ENCODE peak calls at places on chromosomes 12 and 14, in six cellular contexts. H is K562, U is HepG2, P is GM12892, Y is GM12878, D is H1. G is an unnamed sample.

GRCh38 chr12:30970559-30971202 is 44.1 kb downstream of the TSPAN11 start:
- DNase-seq in H (no peak), U (no peak), P (no peak), Y (no peak), D (no peak), G (no peak)

GRCh38 chr12:65892905-65893304 is 68.6 kb downstream of the HMGA2 start:
- DNase-seq in H (no peak), U (no peak), P (no peak), Y (no peak), D (no peak), G (no peak)

GRCh38 chr14:106414464-106414863 is 888.1 kb downstream of the TMEM121 start:
- DNase-seq in H (no peak), U (no peak), P (no peak), Y (no peak), D (no peak), G (no peak)

GRCh38 chr12:61750604-61751003 is 509.6 kb upstream of the USP15 start:
- DNase-seq in H (no peak), U (no peak), P (no peak), Y (no peak), D (no peak), G (no peak)

GRCh38 chr12:86249856-86250255 is 6.3 kb downstream of the MGAT4C start:
- DNase-seq in H (no peak), U (no peak), P (no peak), Y (no peak), D (no peak), G (no peak)

GRCh38 chr12:112528521-112528920 is 109.8 kb downstream of the PTPN11 start:
- DNase-seq in H (no peak), U (no peak), P (no peak), Y (no peak), D (no peak), G (no peak)

GRCh38 chr14:76767681-76768055 is 6.4 kb downstream of the VASH1 start:
- DNase-seq in H (no peak), U (no peak), P (no peak), Y (no peak), D (no peak), G (no peak)

GRCh38 chr12:72141381-72141780 is 130.8 kb upstream of the TRHDE start:
- DNase-seq in H (peak), U (peak), P (peak), Y (peak), D (no peak), G (peak)

GRCh38 chr12:41966916-41967315 is 177.8 kb downstream of the GXYLT1 start:
- DNase-seq in H (no peak), U (no peak), P (no peak), Y (no peak), D (no peak), G (no peak)

GRCh38 chr12:91009319-91009950 is 4.7 kb upstream of the EPYC start:
- DNase-seq in H (no peak), U (no peak), P (no peak), Y (peak), D (no peak), G (no peak)

GRCh38 chr14:69990319-69990718 is 111.1 kb downstream of the SMOC1 start:
- DNase-seq in H (no peak), U (no peak), P (no peak), Y (no peak), D (no peak), G (no peak)

GRCh38 chr14:32620303-32620702 is 291.2 kb downstream of the AKAP6 start:
- DNase-seq in H (no peak), U (no peak), P (no peak), Y (no peak), D (no peak), G (no peak)

GRCh38 chr14:54189358-54190354 is 207.2 kb upstream of the CDKN3 start:
- DNase-seq in H (peak), U (no peak), P (no peak), Y (no peak), D (no peak), G (no peak)

GRCh38 chr12:125083092-125083491 is 17.9 kb downstream of the AACS start:
- DNase-seq in H (no peak), U (no peak), P (no peak), Y (no peak), D (no peak), G (no peak)

GRCh38 chr12:49615725-49616124 is 7.6 kb upstream of the PRPF40B start:
- DNase-seq in H (no peak), U (no peak), P (no peak), Y (no peak), D (no peak), G (no peak)

GRCh38 chr12:33093534-33093933 is 197.0 kb upstream of the PKP2 start:
- DNase-seq in H (no peak), U (no peak), P (no peak), Y (no peak), D (no peak), G (no peak)

GRCh38 chr14:31085027-31085426 is 58.8 kb upstream of the STRN3 start:
- DNase-seq in H (no peak), U (no peak), P (no peak), Y (no peak), D (no peak), G (no peak)

GRCh38 chr12:1350055-1350933 is 244.1 kb downstream of the FBXL14 start:
- DNase-seq in H (no peak), U (no peak), P (no peak), Y (no peak), D (no peak), G (no peak)

GRCh38 chr12:105915997-105916697 is 222.6 kb downstream of the NUAK1 start:
- DNase-seq in H (no peak), U (no peak), P (no peak), Y (no peak), D (no peak), G (no peak)

GRCh38 chr12:7935464-7935772 is 569 bp downstream of the SLC2A3 start:
- DNase-seq in H (peak), U (no peak), P (no peak), Y (no peak), D (no peak), G (no peak)

DNA sequence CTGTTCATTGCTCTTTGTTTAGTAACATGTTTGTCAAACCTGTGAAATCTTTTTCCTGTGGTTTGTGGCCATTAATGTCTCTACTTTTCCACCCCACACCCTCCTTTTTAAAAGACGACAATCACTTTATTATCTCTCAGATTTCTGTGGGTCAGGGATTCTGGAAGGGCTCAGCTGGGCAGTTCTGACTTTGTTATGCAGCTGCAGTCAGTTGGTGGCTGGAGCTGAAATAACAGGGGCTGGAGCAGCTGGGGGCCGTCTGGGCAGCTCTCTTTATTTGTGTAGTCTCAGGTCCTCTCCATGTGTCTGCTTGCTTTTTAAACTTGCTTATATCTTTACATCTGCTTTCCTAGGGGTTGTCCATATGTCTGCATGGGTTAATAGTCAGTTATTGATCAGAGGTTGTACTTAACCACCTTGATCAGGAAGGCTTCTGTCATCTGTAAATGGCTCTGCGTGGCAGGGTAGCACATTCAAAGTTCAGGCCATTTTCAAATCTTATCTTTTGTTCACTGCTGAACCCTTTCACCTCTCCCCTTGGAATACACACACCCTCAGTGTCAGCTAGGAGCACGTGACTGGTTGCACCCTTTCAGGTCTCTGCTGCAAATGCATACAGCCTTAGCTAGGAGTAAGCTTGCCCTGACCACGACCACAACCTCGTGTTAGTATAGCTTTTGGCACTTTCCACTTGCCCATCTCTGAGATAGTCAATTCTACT is 27.9 kb downstream of the BORCS5 start:
- DNase-seq in H (peak), U (peak), P (no peak), Y (no peak), D (peak), G (no peak)
- TF ChIP-seq POLR2A in H (no peak), U (peak), P (no peak), Y (no peak), D (no peak), G (no peak)

GRCh38 chr14:53108292-53108937 is 44.7 kb downstream of the DDHD1 start:
- DNase-seq in H (no peak), U (no peak), P (no peak), Y (no peak), D (no peak), G (no peak)

GRCh38 chr14:53109688-53110041 is 43.5 kb downstream of the DDHD1 start:
- DNase-seq in H (no peak), U (peak), P (no peak), Y (peak), D (no peak), G (no peak)

GRCh38 chr14:53110103-53110502 is 43.0 kb downstream of the DDHD1 start:
- DNase-seq in H (no peak), U (no peak), P (no peak), Y (no peak), D (no peak), G (no peak)

GRCh38 chr14:53106768-53107167 is 46.4 kb downstream of the DDHD1 start:
- DNase-seq in H (no peak), U (no peak), P (no peak), Y (no peak), D (no peak), G (no peak)

GRCh38 chr14:53109028-53109687 is 44.0 kb downstream of the DDHD1 start:
- DNase-seq in H (peak), U (no peak), P (peak), Y (peak), D (no peak), G (peak)
- TF ChIP-seq TAF1 in H (no peak), U (no peak), P (no peak), Y (peak), D (no peak), G (peak)

GRCh38 chr14:63273717-63274673 is 44.7 kb downstream of the GPHB5 start:
- DNase-seq in H (no peak), U (no peak), P (no peak), Y (no peak), D (no peak), G (no peak)
- TF ChIP-seq POLR2A in H (no peak), U (no peak), P (no peak), Y (no peak), D (no peak), G (no peak)

GRCh38 chr12:6684609-6685008 is 4.6 kb downstream of the ZNF384 start:
- DNase-seq in H (peak), U (peak), P (no peak), Y (no peak), D (no peak), G (no peak)
- TF ChIP-seq TAF1 in H (no peak), U (no peak), P (no peak), Y (no peak), D (no peak), G (no peak)

GRCh38 chr14:21258194-21258888 is 10.9 kb downstream of the HNRNPC start:
- DNase-seq in H (no peak), U (no peak), P (no peak), Y (no peak), D (no peak), G (no peak)
- TF ChIP-seq POLR2A in H (no peak), U (no peak), P (no peak), Y (no peak), D (no peak), G (no peak)

GRCh38 chr12:45969084-45969483 is 21.3 kb downstream of the SCAF11 start:
- DNase-seq in H (no peak), U (no peak), P (no peak), Y (no peak), D (no peak), G (no peak)

GRCh38 chr12:45962553-45963325 is 27.6 kb downstream of the SCAF11 start:
- DNase-seq in H (no peak), U (no peak), P (no peak), Y (no peak), D (no peak), G (no peak)

GRCh38 chr12:45966486-45966885 is 23.9 kb downstream of the SCAF11 start:
- DNase-seq in H (no peak), U (peak), P (no peak), Y (no peak), D (no peak), G (no peak)
- TF ChIP-seq TAF1 in H (no peak), U (no peak), P (no peak), Y (no peak), D (no peak), G (no peak)

DNA sequence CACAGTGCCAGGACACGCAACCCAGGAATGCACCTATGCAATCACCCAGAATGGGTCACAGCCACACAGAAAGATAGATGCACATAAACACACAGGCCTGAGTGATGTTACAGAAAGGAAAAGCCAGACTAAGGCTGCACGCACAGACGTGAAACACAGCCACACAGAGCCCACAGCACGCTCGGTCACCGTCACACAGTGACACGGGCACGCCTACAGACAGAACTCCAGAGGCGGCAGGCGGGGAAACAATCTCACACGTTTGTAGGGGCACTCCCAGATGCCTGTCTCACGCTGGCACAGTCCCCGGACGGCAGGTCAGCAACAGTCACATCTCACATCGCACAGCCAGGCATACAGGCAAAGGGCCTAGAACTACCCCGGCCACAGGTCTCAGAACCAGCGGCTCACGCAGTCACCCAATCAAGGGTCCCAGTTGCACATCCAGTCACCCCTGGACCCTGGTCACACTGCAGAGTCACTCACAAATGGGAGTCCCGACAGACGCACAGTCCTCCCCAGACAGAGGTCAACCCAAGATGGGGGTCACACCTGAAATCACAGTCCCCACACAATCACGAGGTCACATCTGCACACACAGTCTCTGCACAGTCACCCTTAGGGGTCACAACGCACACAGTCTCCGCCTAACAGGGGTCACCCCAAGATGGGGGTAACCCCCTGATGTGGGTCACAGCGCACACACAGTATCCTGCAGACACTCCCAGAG is 790 bp downstream of the SSH1 start:
- DNase-seq in H (peak), U (peak), P (no peak), Y (no peak), D (no peak), G (no peak)
- TF ChIP-seq POLR2A in H (no peak), U (peak), P (peak), Y (no peak), D (no peak), G (peak)

GRCh38 chr12:6843118-6843902 is 2.6 kb downstream of the GNB3 start:
- DNase-seq in H (peak), U (no peak), P (no peak), Y (no peak), D (no peak), G (no peak)
- TF ChIP-seq TAF1 in H (no peak), U (no peak), P (no peak), Y (no peak), D (no peak), G (no peak)

DNA sequence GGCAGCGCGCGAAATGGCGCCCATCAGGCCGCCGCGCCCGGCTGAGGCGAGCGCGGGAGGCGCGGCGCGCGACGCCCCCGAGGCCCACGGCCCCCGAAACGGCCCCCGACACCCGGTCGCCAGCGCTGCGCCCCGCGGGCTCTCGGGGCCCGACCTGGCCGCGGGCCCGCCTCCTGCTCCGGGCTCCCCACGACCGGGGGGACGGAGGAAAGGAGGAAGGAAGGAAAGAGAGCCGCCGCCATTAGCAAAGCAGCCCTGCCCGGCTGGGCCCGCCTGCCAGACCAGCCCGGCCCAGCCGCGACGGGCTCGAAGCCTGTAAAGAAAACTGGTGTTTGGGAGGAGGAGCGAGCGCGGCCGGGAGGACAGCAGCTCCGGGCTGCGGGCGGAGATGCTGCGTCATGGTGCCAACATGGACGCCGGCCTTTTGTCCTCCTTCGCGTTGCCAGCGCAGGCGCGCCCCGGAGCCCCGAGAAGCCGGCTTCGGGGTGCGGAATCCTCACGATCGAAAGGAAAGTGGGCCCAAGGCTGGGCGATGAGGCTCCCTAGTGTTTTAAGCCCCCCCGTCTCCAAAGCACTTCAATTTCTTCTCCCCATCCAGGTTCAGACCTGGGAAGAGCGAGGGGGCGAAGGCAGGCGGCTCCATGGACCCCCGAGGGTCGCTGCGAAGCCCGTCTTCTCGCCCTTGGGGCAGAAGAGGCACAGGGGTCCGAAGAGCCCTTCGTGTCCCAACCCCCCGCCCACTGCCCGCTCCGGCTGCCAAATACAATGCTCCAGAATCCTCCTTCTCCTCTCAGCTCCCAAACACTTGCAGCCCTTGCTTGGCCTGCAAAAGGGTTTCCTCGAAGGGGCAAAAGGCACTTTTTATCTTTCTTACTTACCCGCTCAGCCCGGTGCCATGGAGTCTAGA is 2.9 kb upstream of the SETD1B start:
- DNase-seq in H (peak), U (no peak), P (no peak), Y (no peak), D (no peak), G (no peak)
- TF ChIP-seq POLR2A in H (peak), U (no peak), P (peak), Y (peak), D (no peak), G (peak)

GRCh38 chr12:104790296-104791125 is 167.6 kb downstream of the SLC41A2 start:
- DNase-seq in H (peak), U (peak), P (no peak), Y (peak), D (no peak), G (no peak)
- TF ChIP-seq TAF1 in H (no peak), U (no peak), P (no peak), Y (no peak), D (no peak), G (no peak)